ENCODE peak calls at places on chromosomes 4 and X, in six cellular contexts. Z is A549, R is GM12878, U is endothelial cell of umbilical vein, Y is K562, T is HepG2. H is an unnamed sample.

GRCh38 chr4:112604590-112604989 is 32.1 kb downstream of the ZGRF1 start:
- DNase-seq in Z (peak; percentile 48), R (peak; percentile 3), U (peak; percentile 69), Y (peak; percentile 54), T (peak; percentile 39), H (peak; percentile 51)

GRCh38 chrX:121389976-121390709 is 342.7 kb downstream of the GLUD2 start:
- DNase-seq in Z (no peak), R (no peak), U (no peak), Y (no peak), T (peak; percentile 30), H (no peak)

GRCh38 chrX:12967711-12968465 is 7.0 kb upstream of the TMSB4X start:
- DNase-seq in Z (no peak), R (no peak), U (no peak), Y (no peak), T (no peak), H (peak; percentile 39)

GRCh38 chr4:183797041-183797444 is 108.1 kb upstream of the STOX2 start:
- DNase-seq in Z (peak; percentile 32), R (no peak), U (no peak), Y (no peak), T (no peak), H (no peak)

GRCh38 chr4:90025248-90025647 is 101.9 kb upstream of the CCSER1 start:
- DNase-seq in Z (no peak), R (no peak), U (peak; percentile 44), Y (no peak), T (no peak), H (no peak)

GRCh38 chr4:24693636-24694035 is 101.7 kb upstream of the SOD3 start:
- DNase-seq in Z (no peak), R (no peak), U (no peak), Y (no peak), T (no peak), H (no peak)

GRCh38 chr4:28225005-28225404 is 1364.4 kb downstream of the STIM2 start:
- DNase-seq in Z (peak; percentile 3), R (no peak), U (peak; percentile 57), Y (no peak), T (no peak), H (peak; percentile 33)

GRCh38 chrX:19543020-19543715 is 27.9 kb upstream of the MAP3K15 start:
- DNase-seq in Z (no peak), R (no peak), U (no peak), Y (no peak), T (no peak), H (no peak)

GRCh38 chr4:112633477-112634235 is 3.1 kb downstream of the ZGRF1 start:
- DNase-seq in Z (peak; percentile 4), R (peak; percentile 17), U (peak; percentile 48), Y (peak; percentile 15), T (peak; percentile 18), H (peak; percentile 52)

GRCh38 chrX:150731795-150732194 is 38.6 kb downstream of the MTMR1 start:
- DNase-seq in Z (no peak), R (no peak), U (no peak), Y (no peak), T (no peak), H (peak; percentile 92)

GRCh38 chrX:155009994-155010472 is 12.5 kb downstream of the F8 start:
- DNase-seq in Z (no peak), R (no peak), U (peak; percentile 74), Y (no peak), T (no peak), H (no peak)

GRCh38 chr4:152678841-152679240 is 956 bp downstream of the TMEM154 start:
- DNase-seq in Z (no peak), R (no peak), U (no peak), Y (no peak), T (no peak), H (peak; percentile 15)

GRCh38 chr4:6177587-6178197 is 22.7 kb downstream of the JAKMIP1 start:
- DNase-seq in Z (no peak), R (no peak), U (no peak), Y (peak; percentile 19), T (no peak), H (peak; percentile 37)

GRCh38 chr4:67687639-67688038 is 13.3 kb downstream of the UBA6 start:
- DNase-seq in Z (no peak), R (no peak), U (no peak), Y (no peak), T (no peak), H (no peak)

GRCh38 chrX:132983496-132983895 is 25.1 kb upstream of the HS6ST2 start:
- DNase-seq in Z (no peak), R (no peak), U (no peak), Y (no peak), T (no peak), H (no peak)

GRCh38 chr4:16516796-16517413 is 290.6 kb upstream of the TAPT1 start:
- DNase-seq in Z (no peak), R (no peak), U (peak; percentile 76), Y (no peak), T (no peak), H (peak; percentile 34)

GRCh38 chr4:15587649-15588048 is 67.5 kb downstream of the FBXL5 start:
- DNase-seq in Z (no peak), R (no peak), U (no peak), Y (no peak), T (no peak), H (no peak)

GRCh38 chrX:80578518-80579105 is 158.4 kb downstream of the TENT5D start:
- DNase-seq in Z (no peak), R (no peak), U (peak; percentile 1), Y (peak; percentile 23), T (peak; percentile 6), H (peak; percentile 32)

GRCh38 chr4:38610844-38611550 is 53.0 kb upstream of the KLF3 start:
- DNase-seq in Z (no peak), R (no peak), U (no peak), Y (no peak), T (no peak), H (no peak)

GRCh38 chrX:46918434-46918833 is 6.2 kb downstream of the JADE3 start:
- DNase-seq in Z (no peak), R (no peak), U (no peak), Y (no peak), T (peak; percentile 67), H (peak; percentile 8)

GRCh38 chrX:41334866-41335589 is 1.1 kb downstream of the DDX3X start:
- DNase-seq in Z (peak; percentile 33), R (no peak), U (peak; percentile 43), Y (peak; percentile 71), T (no peak), H (peak; percentile 69)

GRCh38 chr4:85951-86350 is 32.8 kb downstream of the ZNF595 start:
- DNase-seq in Z (no peak), R (no peak), U (no peak), Y (no peak), T (no peak), H (no peak)

GRCh38 chrX:49037883-49038475 is 5.2 kb downstream of the TFE3 start:
- DNase-seq in Z (no peak), R (no peak), U (no peak), Y (no peak), T (no peak), H (no peak)

GRCh38 chrX:135923353-135923752 is 29.8 kb downstream of the SAGE1 start:
- DNase-seq in Z (peak; percentile 1), R (no peak), U (no peak), Y (no peak), T (no peak), H (no peak)

DNA sequence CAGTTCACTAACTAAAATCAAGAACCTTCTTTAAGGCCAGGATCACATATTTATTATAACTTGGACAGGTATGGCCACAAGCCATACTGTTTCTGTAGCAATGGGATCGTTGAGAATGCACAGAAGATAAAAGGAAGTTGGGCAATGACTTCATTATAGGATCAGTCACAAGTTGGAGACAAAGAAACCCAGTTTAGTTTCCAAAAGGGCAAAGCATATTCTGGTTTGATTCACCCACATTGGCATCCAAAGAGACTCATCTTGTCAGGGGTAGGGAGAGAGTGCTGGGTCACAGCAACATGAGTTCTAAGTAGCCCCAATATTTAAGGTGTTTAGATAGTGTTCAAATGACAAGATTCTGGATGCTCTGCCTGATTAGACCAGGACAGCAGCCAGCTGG is 317.1 kb upstream of the GALNT7 start:
- DNase-seq in Z (no peak), R (no peak), U (no peak), Y (no peak), T (no peak), H (no peak)
- TF ChIP-seq MAX in Z (no peak), R (no peak), U (no peak), Y (no peak), T (no peak), H (no peak)

GRCh38 chr4:185654311-185654710 is 119.0 kb upstream of the PDLIM3 start:
- DNase-seq in Z (no peak), R (no peak), U (no peak), Y (no peak), T (no peak), H (no peak)

GRCh38 chr4:185657191-185657590 is 121.9 kb upstream of the PDLIM3 start:
- DNase-seq in Z (no peak), R (no peak), U (no peak), Y (no peak), T (no peak), H (no peak)

GRCh38 chr4:185654965-185655554 is 119.8 kb upstream of the PDLIM3 start:
- DNase-seq in Z (no peak), R (no peak), U (no peak), Y (no peak), T (no peak), H (no peak)

GRCh38 chr4:185657699-185658098 is 122.4 kb upstream of the PDLIM3 start:
- DNase-seq in Z (no peak), R (no peak), U (peak; percentile 9), Y (no peak), T (no peak), H (no peak)

GRCh38 chr4:185656467-185656890 is 121.2 kb upstream of the PDLIM3 start:
- DNase-seq in Z (no peak), R (no peak), U (peak; percentile 61), Y (no peak), T (no peak), H (no peak)
- H3K4me3 ChIP-seq in Z (no peak overlapping the region), R (no peak overlapping the region), U (no peak overlapping the region), Y (no peak overlapping the region), T (no peak overlapping the region), H (no peak overlapping the region)

DNA sequence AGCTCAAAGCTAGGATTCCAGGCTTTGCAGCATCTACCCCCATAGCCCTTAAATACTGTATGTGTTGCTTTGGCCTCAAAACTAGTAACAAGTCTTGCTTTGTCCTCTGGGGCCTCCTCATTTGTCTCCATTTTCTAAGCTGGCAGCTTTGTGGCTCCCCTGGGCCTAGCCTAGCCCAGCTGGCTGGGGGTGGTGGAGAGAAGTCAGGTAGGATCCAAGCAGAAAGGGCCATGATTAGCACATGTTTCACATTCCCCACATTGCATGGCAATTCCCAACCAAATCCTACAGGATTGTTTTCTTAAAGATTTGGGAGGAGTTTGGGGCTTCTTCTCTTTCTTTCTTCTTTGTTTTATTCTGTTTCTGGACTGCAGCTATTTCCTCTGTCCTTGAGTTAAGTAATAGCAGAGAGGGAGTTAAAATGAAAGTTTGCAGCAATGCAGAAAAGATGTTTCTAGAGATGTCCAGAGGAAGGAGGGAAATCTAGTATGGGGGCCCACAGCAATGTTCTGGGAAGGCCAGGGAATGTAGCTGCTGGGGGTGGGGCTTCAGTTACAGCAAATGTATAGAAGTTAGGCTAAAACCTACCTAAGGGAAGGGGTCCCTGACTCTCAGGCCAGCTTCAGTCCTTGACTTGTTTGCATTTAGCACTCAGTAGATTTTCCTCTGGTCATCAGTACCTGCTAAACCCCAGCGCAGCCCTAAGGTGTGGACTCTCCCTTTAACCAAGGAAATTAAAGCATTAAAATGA is 92.0 kb downstream of the SHROOM4 start:
- DNase-seq in Z (no peak), R (no peak), U (no peak), Y (no peak), T (no peak), H (no peak)
- TF ChIP-seq MYC in Z (no peak), R (no peak), U (no peak), Y (no peak), T (no peak), H (no peak)

GRCh38 chr4:159443975-159444374 is 341.1 kb downstream of the RAPGEF2 start:
- DNase-seq in Z (no peak), R (no peak), U (no peak), Y (no peak), T (no peak), H (no peak)
- TF ChIP-seq MAX in Z (no peak), R (no peak), U (no peak), Y (no peak), T (no peak), H (no peak)

H was measured in NB4.